ENCODE peak calls at places on chromosomes 11 and 22, in eight cellular contexts. L is activated T-cell treated with anti-CD3 and anti-CD28 coated beads, Interleukin-2, amount 50 U/mL, for 72 hours; N is activated CD8-positive, alpha-beta T cell treated with anti-CD3 and anti-CD28 coated beads, Interleukin-2, amount 10 ng/mL, durations not matched to agents 7 days and 5 days; H is stimulated activated naive CD8-positive, alpha-beta T cell treated with anti-CD3 and anti-CD28 coated beads, Interleukin-15, amount 100 ng/mL, for 72 hours; M is DND-41; B is stimulated activated naive B cell treated with anti-CD40 and anti-IgM and Interleukin-4, amounts not matched to agents 10 μg/mL and 1 μg/mL and 100 μg/mL, for 72 hours; X is psoas muscle; D is activated naive CD4-positive, alpha-beta T cell treated with anti-CD3 and anti-CD28 coated beads, Interleukin-2, amount 50 U/mL, for 72 hours. U is an unnamed sample.

GRCh38 chr22:50473088-50473487 is 1.7 kb downstream of the SBF1 start:
- ATAC-seq in N (peak), B (no peak), D (no peak), M (no peak), L (peak), H (peak), X (no peak), U (no peak)

GRCh38 chr11:88353386-88353785 is 15.8 kb upstream of the CTSC start:
- ATAC-seq in L (no peak), B (no peak), H (no peak), X (no peak), N (no peak), M (no peak), D (no peak), U (no peak)

GRCh38 chr11:58618215-58618614 is 4.2 kb upstream of the CNTF start:
- ATAC-seq in X (no peak), M (peak), L (peak), B (peak), D (peak), N (no peak), H (peak), U (peak)

GRCh38 chr22:47602732-47603131 is 840.3 kb downstream of the TBC1D22A start:
- ATAC-seq in M (no peak), N (no peak), B (no peak), L (no peak), H (no peak), D (no peak), X (no peak), U (no peak)

GRCh38 chr11:29482510-29482909 is 534.3 kb downstream of the KCNA4 start:
- ATAC-seq in H (no peak), L (no peak), D (no peak), B (no peak), X (no peak), N (no peak), M (no peak), U (no peak)

GRCh38 chr11:1760351-1761109 is 3.2 kb downstream of the CTSD start:
- ATAC-seq in B (no peak), H (no peak), M (no peak), N (no peak), D (no peak), L (no peak), X (peak), U (no peak)

GRCh38 chr11:17683378-17684161 is 35.8 kb upstream of the MYOD1 start:
- ATAC-seq in H (no peak), D (no peak), N (no peak), M (no peak), B (no peak), X (peak), L (no peak), U (peak)

GRCh38 chr22:16915711-16916110 is 90.5 kb upstream of the XKR3 start:
- ATAC-seq in D (peak), M (peak), N (peak), H (peak), L (peak), B (no peak), X (no peak), U (no peak)

GRCh38 chr11:111602865-111603632 is 800 bp downstream of the SIK2 start:
- ATAC-seq in M (peak), X (peak), N (no peak), L (no peak), H (no peak), D (no peak), B (no peak), U (peak)

GRCh38 chr11:57770793-57771192 is 9.2 kb downstream of the CTNND1 start:
- ATAC-seq in D (no peak), X (no peak), H (no peak), L (no peak), B (no peak), M (no peak), N (no peak), U (no peak)

GRCh38 chr11:111845256-111846028 is 25.9 kb downstream of the ALG9 start:
- ATAC-seq in H (no peak), B (no peak), L (no peak), X (no peak), D (no peak), N (no peak), M (no peak), U (peak)

GRCh38 chr11:102396708-102397563 is 49.9 kb downstream of the BIRC2 start:
- ATAC-seq in N (no peak), D (peak), L (peak), H (peak), M (no peak), B (no peak), X (peak), U (no peak)

GRCh38 chr11:96276836-96277235 is 66.2 kb downstream of the MAML2 start:
- ATAC-seq in N (no peak), H (no peak), M (no peak), D (no peak), B (no peak), X (no peak), L (no peak), U (no peak)

GRCh38 chr11:59224419-59224928 is 11.7 kb upstream of the MPEG1 start:
- ATAC-seq in D (no peak), H (no peak), X (peak), L (no peak), N (no peak), B (peak), M (no peak), U (no peak)

GRCh38 chr11:28099715-28100114 is 8.2 kb downstream of the KIF18A start:
- ATAC-seq in N (no peak), D (no peak), M (no peak), X (no peak), L (no peak), B (no peak), H (no peak), U (no peak)

GRCh38 chr11:75191330-75191717 is 40.4 kb downstream of the SLCO2B1 start:
- ATAC-seq in H (no peak), M (no peak), D (no peak), B (no peak), N (no peak), L (no peak), X (no peak), U (no peak)

GRCh38 chr11:71371674-71372069 is 76.5 kb downstream of the DHCR7 start:
- ATAC-seq in M (no peak), N (no peak), H (no peak), X (no peak), B (no peak), L (no peak), D (no peak), U (no peak)

GRCh38 chr11:78227906-78228305 is 39.2 kb downstream of the USP35 start:
- ATAC-seq in M (no peak), B (peak), N (no peak), H (no peak), L (no peak), X (no peak), D (no peak), U (no peak)

GRCh38 chr11:71266114-71266833 is 13.9 kb upstream of the SHANK2 start:
- ATAC-seq in D (no peak), H (no peak), L (no peak), M (no peak), N (no peak), X (no peak), B (no peak), U (no peak)

GRCh38 chr11:65620666-65621065 is 5.1 kb downstream of the PCNX3 start:
- ATAC-seq in B (no peak), L (no peak), N (no peak), X (no peak), D (no peak), M (no peak), H (no peak), U (no peak)